ENCODE peak calls at places on chromosomes 4 and X, in five cellular contexts. One of them, this sample, is unnamed.

GRCh38 chr4:77022581-77023133 is 53.1 kb downstream of the CCNI start:
- DNase-seq in HepG2: no peak
- DNase-seq in GM12878: no peak
- DNase-seq in NT2/D1: peak
- DNase-seq in H1: peak
- DNase-seq in this sample: no peak

GRCh38 chr4:8267077-8267476 is 2.5 kb upstream of the HTRA3 start:
- DNase-seq in H1: peak
- DNase-seq in HepG2: peak
- DNase-seq in GM12878: no peak
- DNase-seq in NT2/D1: peak
- DNase-seq in this sample: peak

GRCh38 chr4:85790582-85790981 is 315.6 kb downstream of the ARHGAP24 start:
- DNase-seq in H1: no peak
- DNase-seq in NT2/D1: no peak
- DNase-seq in GM12878: no peak
- DNase-seq in HepG2: no peak
- DNase-seq in this sample: no peak

GRCh38 chr4:75673027-75673958 is at the start of gene G3BP2:
- DNase-seq in NT2/D1: peak
- DNase-seq in HepG2: peak
- DNase-seq in GM12878: peak
- DNase-seq in H1: peak
- DNase-seq in this sample: peak

GRCh38 chr4:17773125-17773698 is 8.2 kb downstream of the FAM184B start:
- DNase-seq in H1: no peak
- DNase-seq in NT2/D1: no peak
- DNase-seq in GM12878: no peak
- DNase-seq in HepG2: no peak
- DNase-seq in this sample: no peak

GRCh38 chr4:95095352-95095974 is 337.7 kb downstream of the BMPR1B start:
- DNase-seq in HepG2: peak
- DNase-seq in H1: no peak
- DNase-seq in NT2/D1: no peak
- DNase-seq in GM12878: no peak
- DNase-seq in this sample: no peak

GRCh38 chr4:163251204-163251603 is 81.2 kb downstream of the NPY1R start:
- DNase-seq in HepG2: peak
- DNase-seq in GM12878: no peak
- DNase-seq in H1: no peak
- DNase-seq in NT2/D1: no peak
- DNase-seq in this sample: peak

GRCh38 chr4:5955201-5955821 is 62.4 kb upstream of the CRMP1 start:
- DNase-seq in NT2/D1: no peak
- DNase-seq in H1: no peak
- DNase-seq in HepG2: no peak
- DNase-seq in GM12878: no peak
- DNase-seq in this sample: no peak

GRCh38 chr4:48336471-48336870 is 4.9 kb upstream of the SLAIN2 start:
- DNase-seq in H1: no peak
- DNase-seq in GM12878: no peak
- DNase-seq in HepG2: no peak
- DNase-seq in NT2/D1: no peak
- DNase-seq in this sample: no peak

GRCh38 chrX:57821703-57822375 is 88.4 kb downstream of the ZXDA start:
- DNase-seq in GM12878: peak
- DNase-seq in HepG2: peak
- DNase-seq in NT2/D1: peak
- DNase-seq in H1: no peak
- DNase-seq in this sample: peak

GRCh38 chrX:44873415-44874270 is 655 bp downstream of the KDM6A start:
- DNase-seq in H1: no peak
- DNase-seq in NT2/D1: no peak
- DNase-seq in HepG2: no peak
- DNase-seq in GM12878: no peak
- DNase-seq in this sample: peak

GRCh38 chrX:16222123-16222522 is 54.8 kb downstream of the MAGEB17 start:
- DNase-seq in HepG2: no peak
- DNase-seq in H1: no peak
- DNase-seq in GM12878: no peak
- DNase-seq in NT2/D1: no peak
- DNase-seq in this sample: no peak

GRCh38 chr4:28548549-28548948 is 1687.9 kb downstream of the STIM2 start:
- DNase-seq in H1: no peak
- DNase-seq in GM12878: no peak
- DNase-seq in NT2/D1: no peak
- DNase-seq in HepG2: no peak
- DNase-seq in this sample: no peak

GRCh38 chr4:101914761-101915160 is 124.2 kb downstream of the BANK1 start:
- DNase-seq in GM12878: no peak
- DNase-seq in NT2/D1: no peak
- DNase-seq in H1: no peak
- DNase-seq in HepG2: no peak
- DNase-seq in this sample: no peak

GRCh38 chr4:75708218-75708691 is 16.1 kb upstream of the USO1 start:
- DNase-seq in GM12878: no peak
- DNase-seq in H1: no peak
- DNase-seq in HepG2: peak
- DNase-seq in NT2/D1: no peak
- DNase-seq in this sample: no peak

GRCh38 chr4:136742330-136742729 is 790.0 kb downstream of the PCDH18 start:
- DNase-seq in H1: no peak
- DNase-seq in NT2/D1: no peak
- DNase-seq in GM12878: no peak
- DNase-seq in HepG2: no peak
- DNase-seq in this sample: no peak

GRCh38 chrX:71365876-71366673 is at the start of gene TAF1:
- DNase-seq in H1: peak
- DNase-seq in HepG2: peak
- DNase-seq in NT2/D1: peak
- DNase-seq in GM12878: peak
- DNase-seq in this sample: peak

GRCh38 chrX:133923113-133923512 is 62.3 kb downstream of the GPC3 start:
- DNase-seq in H1: no peak
- DNase-seq in GM12878: no peak
- DNase-seq in NT2/D1: no peak
- DNase-seq in HepG2: no peak
- DNase-seq in this sample: no peak

GRCh38 chr4:7156273-7157139 is 35.8 kb upstream of the SORCS2 start:
- DNase-seq in H1: no peak
- DNase-seq in GM12878: no peak
- DNase-seq in HepG2: no peak
- DNase-seq in NT2/D1: no peak
- DNase-seq in this sample: peak

GRCh38 chr4:26032572-26033320 is 118.7 kb downstream of the SMIM20 start:
- DNase-seq in H1: no peak
- DNase-seq in NT2/D1: no peak
- DNase-seq in GM12878: no peak
- DNase-seq in HepG2: peak
- DNase-seq in this sample: no peak

GRCh38 chrX:126065901-126066660 is 100.0 kb downstream of the DCAF12L2 start:
- DNase-seq in GM12878: no peak
- DNase-seq in H1: no peak
- DNase-seq in HepG2: no peak
- DNase-seq in NT2/D1: no peak
- DNase-seq in this sample: no peak

GRCh38 chr4:65865489-65865888 is 195.2 kb upstream of the EPHA5 start:
- DNase-seq in NT2/D1: peak
- DNase-seq in HepG2: peak
- DNase-seq in GM12878: no peak
- DNase-seq in H1: no peak
- DNase-seq in this sample: peak

GRCh38 chr4:81647388-81647787 is 175.7 kb upstream of the RASGEF1B start:
- DNase-seq in HepG2: no peak
- DNase-seq in NT2/D1: peak
- DNase-seq in H1: no peak
- DNase-seq in GM12878: no peak
- DNase-seq in this sample: no peak

GRCh38 chrX:94908171-94908570 is 1234.2 kb downstream of the FAM133A start:
- DNase-seq in GM12878: no peak
- DNase-seq in H1: no peak
- DNase-seq in HepG2: no peak
- DNase-seq in NT2/D1: no peak
- DNase-seq in this sample: no peak

GRCh38 chr4:122968227-122968812 is 45.9 kb upstream of the NUDT6 start:
- DNase-seq in H1: no peak
- DNase-seq in NT2/D1: no peak
- DNase-seq in HepG2: no peak
- DNase-seq in GM12878: no peak
- DNase-seq in this sample: no peak

GRCh38 chrX:154481195-154481594 is 2.1 kb upstream of the LAGE3 start:
- DNase-seq in H1: no peak
- DNase-seq in NT2/D1: no peak
- DNase-seq in HepG2: no peak
- DNase-seq in GM12878: no peak
- DNase-seq in this sample: no peak

GRCh38 chr4:180610317-180610716 is 1632.9 kb upstream of the TENM3 start:
- DNase-seq in NT2/D1: no peak
- DNase-seq in GM12878: no peak
- DNase-seq in H1: no peak
- DNase-seq in HepG2: no peak
- DNase-seq in this sample: no peak

GRCh38 chr4:808860-809570 is 16.9 kb downstream of the CPLX1 start:
- DNase-seq in H1: no peak
- DNase-seq in HepG2: no peak
- DNase-seq in GM12878: no peak
- DNase-seq in NT2/D1: no peak
- DNase-seq in this sample: no peak

GRCh38 chr4:76055005-76055404 is 19.1 kb upstream of the CXCL11 start:
- DNase-seq in H1: no peak
- DNase-seq in GM12878: peak
- DNase-seq in HepG2: no peak
- DNase-seq in NT2/D1: no peak
- DNase-seq in this sample: no peak

GRCh38 chr4:108372678-108373077 is 203.9 kb upstream of the LEF1 start:
- DNase-seq in H1: no peak
- DNase-seq in GM12878: no peak
- DNase-seq in HepG2: no peak
- DNase-seq in NT2/D1: no peak
- DNase-seq in this sample: no peak

GRCh38 chrX:120797201-120797938 is 78.3 kb downstream of the CT47B1 start:
- DNase-seq in HepG2: no peak
- DNase-seq in H1: no peak
- DNase-seq in GM12878: no peak
- DNase-seq in NT2/D1: no peak
- DNase-seq in this sample: no peak

GRCh38 chrX:145673851-145674250 is 143.8 kb upstream of the SLITRK2 start:
- DNase-seq in H1: no peak
- DNase-seq in NT2/D1: no peak
- DNase-seq in GM12878: no peak
- DNase-seq in HepG2: no peak
- DNase-seq in this sample: no peak

GRCh38 chrX:14030248-14030592 is 528 bp upstream of the GEMIN8 start:
- DNase-seq in HepG2: no peak
- DNase-seq in GM12878: no peak
- DNase-seq in NT2/D1: no peak
- DNase-seq in H1: no peak
- DNase-seq in this sample: no peak

GRCh38 chr4:87309625-87310024 is 13.1 kb downstream of the HSD17B13 start:
- DNase-seq in GM12878: no peak
- DNase-seq in H1: no peak
- DNase-seq in HepG2: no peak
- DNase-seq in NT2/D1: no peak
- DNase-seq in this sample: no peak
- TF ChIP-seq SUZ12 in GM12878: no peak
- TF ChIP-seq SUZ12 in H1: no peak
- TF ChIP-seq SUZ12 in HepG2: no peak
- TF ChIP-seq SUZ12 in NT2/D1: no peak
- TF ChIP-seq SUZ12 in this sample: no peak

GRCh38 chrX:28177202-28177601 is 196.0 kb upstream of the DCAF8L1 start:
- DNase-seq in HepG2: no peak
- DNase-seq in H1: no peak
- DNase-seq in GM12878: no peak
- DNase-seq in NT2/D1: peak
- DNase-seq in this sample: peak
- TF ChIP-seq SUZ12 in HepG2: no peak
- TF ChIP-seq SUZ12 in H1: no peak
- TF ChIP-seq SUZ12 in GM12878: no peak
- TF ChIP-seq SUZ12 in NT2/D1: no peak
- TF ChIP-seq SUZ12 in this sample: no peak

DNA sequence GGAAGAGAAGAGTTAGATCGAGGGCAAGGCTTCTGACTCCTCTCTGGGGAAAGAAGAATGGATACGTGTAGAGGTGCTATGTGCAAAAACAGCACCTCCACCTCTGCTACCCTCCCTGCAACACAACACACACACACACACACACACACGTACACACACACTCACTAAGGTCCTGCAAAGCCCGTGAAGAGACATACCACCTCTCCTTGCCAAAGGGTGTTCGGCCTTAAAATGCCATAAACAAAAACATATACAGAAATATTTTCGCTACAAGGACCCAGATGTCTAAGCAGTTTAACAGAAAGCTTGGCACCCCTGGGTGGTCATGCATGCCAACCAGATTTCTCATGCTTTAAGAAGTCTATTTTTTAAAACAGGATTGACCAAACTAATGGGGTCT is 1.5 kb downstream of the TIFA start:
- DNase-seq in NT2/D1: no peak
- DNase-seq in H1: no peak
- DNase-seq in GM12878: no peak
- DNase-seq in HepG2: no peak
- DNase-seq in this sample: no peak
- TF ChIP-seq SUZ12 in NT2/D1: no peak
- TF ChIP-seq SUZ12 in H1: no peak
- TF ChIP-seq SUZ12 in GM12878: no peak
- TF ChIP-seq SUZ12 in HepG2: no peak
- TF ChIP-seq SUZ12 in this sample: no peak

GRCh38 chr4:2295535-2296442 is 33.9 kb upstream of the MXD4 start:
- DNase-seq in NT2/D1: no peak
- DNase-seq in GM12878: no peak
- DNase-seq in HepG2: no peak
- DNase-seq in H1: no peak
- DNase-seq in this sample: no peak
- TF ChIP-seq SUZ12 in NT2/D1: no peak
- TF ChIP-seq SUZ12 in GM12878: no peak
- TF ChIP-seq SUZ12 in HepG2: no peak
- TF ChIP-seq SUZ12 in H1: no peak
- TF ChIP-seq SUZ12 in this sample: no peak

DNA sequence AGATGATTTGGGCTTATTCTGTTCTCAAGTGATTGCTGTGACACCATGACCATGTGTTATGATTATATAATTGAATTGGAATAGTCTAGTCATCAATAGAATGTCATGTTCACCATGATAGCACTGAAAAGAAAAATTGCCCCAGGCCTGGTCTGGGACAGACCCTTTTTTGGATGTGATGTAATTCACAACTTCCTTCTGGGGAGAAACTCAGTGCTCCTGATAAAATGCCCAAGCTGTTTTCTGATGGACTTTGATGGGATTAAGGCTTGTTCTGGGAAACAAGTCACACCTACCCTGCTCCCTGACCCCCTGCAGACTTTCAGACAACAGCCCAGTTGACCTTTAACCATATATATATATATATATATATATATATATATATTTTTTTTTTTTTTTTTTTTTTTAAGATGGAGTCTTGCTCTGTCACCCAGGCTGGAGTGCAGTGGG is 65.3 kb downstream of the RHOH start:
- DNase-seq in GM12878: no peak
- DNase-seq in HepG2: no peak
- DNase-seq in H1: no peak
- DNase-seq in NT2/D1: no peak
- DNase-seq in this sample: no peak
- TF ChIP-seq SUZ12 in GM12878: no peak
- TF ChIP-seq SUZ12 in HepG2: no peak
- TF ChIP-seq SUZ12 in H1: no peak
- TF ChIP-seq SUZ12 in NT2/D1: no peak
- TF ChIP-seq SUZ12 in this sample: no peak

GRCh38 chr4:165458451-165458850 is 79.6 kb downstream of the CPE start:
- DNase-seq in H1: no peak
- DNase-seq in NT2/D1: no peak
- DNase-seq in HepG2: no peak
- DNase-seq in GM12878: no peak
- DNase-seq in this sample: no peak
- TF ChIP-seq SUZ12 in H1: no peak
- TF ChIP-seq SUZ12 in NT2/D1: no peak
- TF ChIP-seq SUZ12 in HepG2: no peak
- TF ChIP-seq SUZ12 in GM12878: no peak
- TF ChIP-seq SUZ12 in this sample: no peak